ENCODE peak calls at places on chromosome 22, in five cellular contexts. Q, V, H, D and C are unnamed samples.

GRCh38 chr22:38718414-38718813 is 12.7 kb downstream of the GTPBP1 start:
- DNase-seq in Q (no peak), V (no peak), H (peak), D (peak), C (peak)

GRCh38 chr22:17944205-17944725 is 80.1 kb downstream of the MICAL3 start:
- DNase-seq in Q (no peak), V (no peak), H (no peak), D (no peak), C (peak)

GRCh38 chr22:39515266-39516050 is 4.9 kb upstream of the ATF4 start:
- DNase-seq in Q (no peak), V (no peak), H (no peak), D (no peak), C (no peak)

GRCh38 chr22:44918925-44919392 is 90.8 kb downstream of the PHF21B start:
- DNase-seq in Q (no peak), V (no peak), H (no peak), D (no peak), C (no peak)

GRCh38 chr22:49404576-49405199 is 423.0 kb downstream of the BRD1 start:
- DNase-seq in Q (no peak), V (no peak), H (no peak), D (no peak), C (no peak)

GRCh38 chr22:36184433-36185035 is 17.1 kb downstream of the APOL4 start:
- DNase-seq in Q (no peak), V (no peak), H (no peak), D (peak), C (no peak)

GRCh38 chr22:44870021-44870420 is 117.6 kb downstream of the ARHGAP8 start:
- DNase-seq in Q (no peak), V (no peak), H (peak), D (no peak), C (peak)

GRCh38 chr22:18056161-18056666 is 21.6 kb upstream of the PEX26 start:
- DNase-seq in Q (no peak), V (no peak), H (no peak), D (peak), C (no peak)

GRCh38 chr22:37211075-37211852 is 1.0 kb downstream of the SSTR3 start:
- DNase-seq in Q (no peak), V (no peak), H (no peak), D (no peak), C (no peak)

GRCh38 chr22:37370306-37370979 is 56.8 kb downstream of the ELFN2 start:
- DNase-seq in Q (peak), V (no peak), H (no peak), D (no peak), C (no peak)

GRCh38 chr22:22698263-22698750 is 53.9 kb downstream of the GGTLC2 start:
- DNase-seq in Q (no peak), V (no peak), H (no peak), D (no peak), C (no peak)